ENCODE peak calls at places on chromosomes 4 and X, in nine cellular contexts. C is colonic mucosa; M is tibial artery; R is CD8-positive, alpha-beta memory T cell; E is GM10248; P is SK-N-SH; O is COR-L47; F is EH; J is ecto neural progenitor cell. H is an unnamed sample.

GRCh38 chr4:148376151-148376550 is 66.1 kb downstream of the NR3C2 start:
- DNase-seq in C (peak), M (no peak), R (peak), E (no peak), P (peak), O (peak), F (peak), J (no peak), H (peak)

GRCh38 chr4:56183344-56183959 is 203.8 kb downstream of the AASDH start:
- DNase-seq in C (no peak), M (no peak), R (no peak), E (peak), P (no peak), O (no peak), F (no peak), J (no peak), H (no peak)

GRCh38 chr4:151659631-151660030 is 101.2 kb downstream of the GATB start:
- DNase-seq in C (no peak), M (no peak), R (no peak), E (no peak), P (no peak), O (no peak), F (peak), J (peak), H (no peak)

GRCh38 chrX:95056901-95057300 is 1382.9 kb downstream of the FAM133A start:
- DNase-seq in C (no peak), M (no peak), R (no peak), E (no peak), P (no peak), O (no peak), F (peak), J (no peak), H (no peak)

GRCh38 chr4:14787894-14788293 is 214.4 kb upstream of the CPEB2 start:
- DNase-seq in C (no peak), M (no peak), R (no peak), E (no peak), P (no peak), O (no peak), F (peak), J (no peak), H (no peak)

GRCh38 chr4:148776944-148777343 is 334.7 kb upstream of the NR3C2 start:
- DNase-seq in C (no peak), M (no peak), R (no peak), E (no peak), P (no peak), O (no peak), F (peak), J (no peak), H (no peak)

GRCh38 chr4:1446502-1447153 is 40.4 kb upstream of the NKX1-1 start:
- DNase-seq in C (no peak), M (no peak), R (no peak), E (no peak), P (peak), O (no peak), F (no peak), J (no peak), H (no peak)

GRCh38 chr4:79563218-79563617 is 155.2 kb upstream of the GK2 start:
- DNase-seq in C (no peak), M (no peak), R (no peak), E (no peak), P (no peak), O (no peak), F (no peak), J (no peak), H (no peak)

GRCh38 chr4:182567119-182567518 is 323.9 kb downstream of the TENM3 start:
- DNase-seq in C (no peak), M (no peak), R (no peak), E (no peak), P (no peak), O (no peak), F (no peak), J (no peak), H (no peak)

H was measured in stomach.